ENCODE peak calls at places on chromosomes 11 and 22, in five cellular contexts. R is heart left ventricle, P is left ventricle myocardium inferior, J is kidney epithelial cell, E is heart right ventricle. T is an unnamed sample.

GRCh38 chr11:121071456-121072236 is 29.4 kb upstream of the TECTA start:
- DNase-seq in E (no peak), J (no peak), R (no peak), P (no peak), T (no peak)

GRCh38 chr11:10289765-10290420 is 4.1 kb downstream of the SBF2 start:
- DNase-seq in J (no peak), P (no peak), E (no peak), R (no peak), T (no peak)

GRCh38 chr11:116073854-116074837 is 569.9 kb upstream of the CADM1 start:
- DNase-seq in P (peak), R (peak), J (peak), E (peak), T (no peak)

GRCh38 chr11:97965849-97966646 is 1054.7 kb upstream of the CNTN5 start:
- DNase-seq in J (peak), R (no peak), P (no peak), E (no peak), T (no peak)

GRCh38 chr11:2891901-2892214 is 6.3 kb upstream of the CDKN1C start:
- DNase-seq in J (no peak), R (peak), E (peak), P (peak), T (no peak)

GRCh38 chr11:9075441-9076000 is 15.9 kb downstream of the SCUBE2 start:
- DNase-seq in J (no peak), R (no peak), P (no peak), E (no peak), T (no peak)

GRCh38 chr11:35619030-35619753 is 932 bp downstream of the FJX1 start:
- DNase-seq in J (no peak), E (peak), P (peak), R (no peak), T (peak)

GRCh38 chr11:16177688-16178087 is 178.7 kb downstream of the SOX6 start:
- DNase-seq in P (no peak), E (no peak), R (no peak), J (no peak), T (no peak)

GRCh38 chr22:44924724-44925123 is 85.1 kb downstream of the PHF21B start:
- DNase-seq in P (no peak), J (no peak), E (no peak), R (no peak), T (no peak)

GRCh38 chr11:115803341-115803740 is 299.1 kb upstream of the CADM1 start:
- DNase-seq in P (no peak), J (no peak), E (no peak), R (no peak), T (peak)

GRCh38 chr22:38038426-38038825 is 18.8 kb upstream of the PICK1 start:
- DNase-seq in P (no peak), E (no peak), J (no peak), R (no peak), T (no peak)

GRCh38 chr11:133927690-133928627 is 28.8 kb downstream of the IGSF9B start:
- DNase-seq in J (no peak), E (peak), R (peak), P (peak), T (no peak)

GRCh38 chr11:96267490-96268010 is 75.4 kb downstream of the MAML2 start:
- DNase-seq in E (no peak), J (no peak), R (no peak), P (no peak), T (no peak)

GRCh38 chr11:80204021-80204420 is 763.2 kb upstream of the TENM4 start:
- DNase-seq in E (no peak), P (no peak), J (no peak), R (no peak), T (no peak)

GRCh38 chr11:36492724-36493304 is 17.3 kb downstream of the TRAF6 start:
- DNase-seq in R (no peak), E (no peak), J (no peak), P (no peak), T (no peak)

GRCh38 chr22:42856179-42856864 is 751 bp downstream of the ARFGAP3 start:
- DNase-seq in P (peak), R (peak), J (no peak), E (peak), T (no peak)

GRCh38 chr11:102361100-102362021 is 14.3 kb downstream of the BIRC2 start:
- DNase-seq in R (no peak), E (no peak), J (no peak), P (no peak), T (no peak)

GRCh38 chr11:69915501-69916250 is 96.5 kb upstream of the FGF3 start:
- DNase-seq in J (no peak), E (peak), R (peak), P (peak), T (peak)

GRCh38 chr22:37378642-37379058 is 48.6 kb downstream of the ELFN2 start:
- DNase-seq in R (no peak), J (no peak), E (no peak), P (no peak), T (no peak)

GRCh38 chr22:44351685-44352377 is 39.1 kb upstream of the SHISAL1 start:
- DNase-seq in P (no peak), R (no peak), E (no peak), J (peak), T (no peak)

GRCh38 chr11:56855217-56855616 is 106.7 kb upstream of the OR9G4 start:
- DNase-seq in P (no peak), E (no peak), J (no peak), R (no peak), T (no peak)

GRCh38 chr11:11578542-11578941 is 43.3 kb downstream of the GALNT18 start:
- DNase-seq in P (no peak), R (no peak), J (no peak), E (no peak), T (peak)

GRCh38 chr22:49923445-49923844 is 5.0 kb downstream of the CRELD2 start:
- DNase-seq in P (no peak), R (no peak), J (no peak), E (no peak), T (no peak)
- TF ChIP-seq CTCF in P (no peak), R (no peak), J (peak), E (no peak), T (peak)

DNA sequence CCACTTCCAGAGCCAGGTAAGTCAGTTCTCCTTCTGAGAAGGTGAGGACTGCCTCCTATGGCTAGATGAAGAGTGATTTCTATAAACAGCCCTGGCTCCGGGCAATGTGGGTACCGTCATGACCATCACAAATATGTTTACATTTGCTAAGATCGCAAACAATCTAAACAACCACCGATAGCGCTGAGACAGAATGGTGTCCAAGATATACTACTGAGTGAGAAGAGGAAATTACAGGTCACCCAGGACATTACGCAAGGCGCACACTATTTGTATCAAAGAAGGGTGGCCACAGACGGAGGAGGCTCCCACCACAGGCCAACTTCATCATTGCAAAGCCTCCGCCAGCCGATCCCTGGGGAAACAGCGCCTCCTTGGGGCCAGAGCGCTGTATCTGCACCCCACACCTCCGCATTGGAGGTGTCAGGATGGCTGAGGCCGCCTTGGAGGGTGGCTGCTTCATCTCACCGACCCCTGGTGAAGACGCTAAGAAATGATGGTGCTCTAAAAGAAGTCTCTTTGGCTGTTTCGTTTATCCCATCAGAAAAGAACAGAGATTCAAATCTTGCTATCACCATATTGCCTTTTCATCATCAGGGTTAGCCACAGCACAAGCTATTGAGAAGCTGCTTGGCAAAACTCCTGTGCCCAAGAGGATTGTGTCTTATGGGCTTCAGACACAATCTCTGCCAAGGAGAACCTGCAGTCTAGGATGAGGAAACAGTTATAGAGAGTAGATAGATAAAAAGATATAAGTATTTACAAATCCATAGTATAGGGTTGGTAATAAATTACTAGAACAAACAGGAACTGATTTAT is 12.3 kb upstream of the ASRGL1 start:
- DNase-seq in R (no peak), E (peak), J (no peak), P (peak), T (no peak)
- TF ChIP-seq CTCF in R (peak), E (peak), J (peak), P (peak), T (peak)

GRCh38 chr11:117098269-117099231 is at the start of gene SIK3:
- DNase-seq in P (peak), E (peak), J (peak), R (peak), T (peak)
- TF ChIP-seq CTCF in P (no peak), E (peak), J (peak), R (peak), T (peak)

GRCh38 chr22:46245515-46245914 is 4.6 kb downstream of the CDPF1 start:
- DNase-seq in E (peak), J (no peak), R (peak), P (peak), T (no peak)
- TF ChIP-seq CTCF in E (no peak), J (no peak), R (no peak), P (no peak), T (no peak)

DNA sequence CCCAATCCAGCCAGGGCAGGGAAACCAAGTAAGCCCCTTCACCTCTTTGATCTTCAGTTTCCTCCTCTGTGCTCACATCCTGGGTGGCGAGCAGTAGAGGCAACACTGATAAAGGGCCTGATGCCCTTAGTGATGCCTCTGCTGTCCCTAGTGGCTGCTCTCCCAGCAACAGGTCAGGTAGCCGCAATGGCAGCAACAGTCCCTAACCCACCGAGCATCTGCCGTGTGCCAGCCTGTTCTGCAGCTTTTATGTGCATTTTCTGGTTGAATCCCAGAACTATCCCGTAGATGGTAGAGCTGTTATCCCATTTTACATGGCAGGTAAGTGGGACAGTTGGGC is 5.2 kb downstream of the SCYL1 start:
- DNase-seq in E (no peak), P (no peak), J (no peak), R (no peak), T (no peak)
- TF ChIP-seq CTCF in E (peak), P (no peak), J (peak), R (no peak), T (peak)

DNA sequence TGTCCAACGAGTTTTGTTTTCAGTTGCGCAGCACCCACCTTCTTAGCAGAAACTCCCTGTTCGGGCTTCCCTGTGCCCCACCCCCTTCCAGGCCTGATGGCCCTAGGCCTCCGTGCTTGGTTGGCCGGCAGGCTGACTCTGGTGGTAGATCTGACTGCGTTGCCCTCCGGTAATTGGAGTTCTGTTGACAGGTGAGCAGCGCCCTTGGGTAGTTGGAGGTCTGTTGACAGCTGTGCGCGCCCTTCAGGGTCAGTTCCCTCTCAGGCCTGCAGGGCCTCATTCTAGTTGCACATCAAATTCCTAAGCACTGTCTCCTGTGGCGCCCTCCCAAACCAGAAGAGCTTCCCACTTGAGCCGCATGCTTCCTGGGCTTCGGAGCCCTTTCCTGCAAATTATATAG is 776 bp downstream of the DGCR6 start:
- DNase-seq in J (no peak), R (no peak), E (no peak), P (no peak), T (no peak)
- TF ChIP-seq CTCF in J (no peak), R (no peak), E (no peak), P (no peak), T (no peak)

DNA sequence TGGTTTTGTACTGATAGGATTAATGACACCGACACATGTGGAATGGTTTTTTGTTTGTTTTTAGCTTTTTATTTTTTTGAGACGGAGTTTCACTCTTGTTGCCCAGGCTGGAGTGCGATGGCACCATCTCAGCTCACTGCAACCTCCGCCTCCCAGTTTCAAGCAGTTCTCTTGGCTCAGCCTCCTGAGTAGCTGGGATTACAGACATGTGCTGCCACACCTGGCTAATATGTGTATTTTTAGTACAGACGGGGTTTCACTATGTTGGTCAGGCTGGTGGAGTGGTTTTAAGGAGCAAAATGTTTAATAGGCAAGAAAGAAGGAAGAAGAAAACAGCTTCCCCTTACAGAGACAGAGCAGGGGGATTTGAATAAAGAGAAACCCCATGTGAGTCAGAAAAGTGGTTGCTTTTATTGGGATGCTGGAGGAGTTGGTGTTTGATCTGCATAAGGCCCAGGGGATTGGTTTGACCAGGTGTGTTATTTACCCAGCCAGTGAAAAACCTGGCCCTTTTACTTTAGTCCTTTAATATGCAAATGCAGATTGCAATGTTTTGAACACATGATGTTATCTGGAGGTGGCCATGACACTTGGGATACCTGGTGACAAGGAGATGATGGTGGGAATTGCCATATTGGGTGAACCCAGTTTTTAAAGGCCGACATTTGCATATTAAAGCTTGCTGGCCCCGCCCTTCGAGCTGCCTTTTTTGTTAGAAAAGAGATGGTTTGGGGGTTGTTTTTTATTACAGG is 24.3 kb downstream of the SUSD2 start:
- DNase-seq in E (no peak), J (no peak), P (no peak), R (no peak), T (no peak)
- TF ChIP-seq CTCF in E (no peak), J (no peak), P (no peak), R (no peak), T (no peak)

GRCh38 chr22:50625568-50626313 is 2.2 kb downstream of the ARSA start:
- DNase-seq in J (no peak), P (no peak), E (peak), R (no peak), T (no peak)
- TF ChIP-seq CTCF in J (no peak), P (peak), E (peak), R (no peak), T (no peak)

DNA sequence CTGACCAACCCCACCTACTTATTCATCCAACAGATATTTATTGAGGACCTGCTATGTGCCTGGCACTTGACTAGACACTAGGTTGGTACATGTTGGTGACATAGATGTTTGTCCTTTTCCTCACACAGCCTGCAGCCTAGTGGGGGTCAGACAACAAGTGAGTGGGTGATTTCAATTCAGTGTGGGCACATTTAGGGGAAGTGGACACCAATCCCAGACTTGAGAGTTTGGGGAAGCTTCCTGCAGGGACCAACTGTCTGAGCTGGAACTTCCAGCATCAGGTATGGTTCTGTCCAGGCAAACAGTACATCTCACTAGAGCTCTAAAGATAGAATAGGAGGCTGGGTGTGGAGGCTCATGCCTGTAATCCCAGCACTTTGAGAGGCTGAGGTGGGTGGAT is 5.8 kb upstream of the BCL9L start:
- DNase-seq in J (no peak), R (no peak), E (no peak), P (no peak), T (no peak)
- TF ChIP-seq CTCF in J (no peak), R (no peak), E (no peak), P (no peak), T (no peak)

GRCh38 chr11:131982154-131982553 is 611.7 kb downstream of the NTM start:
- DNase-seq in J (no peak), E (no peak), P (no peak), R (no peak), T (no peak)
- TF ChIP-seq CTCF in J (no peak), E (no peak), P (no peak), R (no peak), T (no peak)